ENCODE peak calls at places on chromosome 9, in ten cellular contexts. F, M, I, R, G, E, Z, S, L and Q are unnamed samples.
A peak's percentile ranks its signal among the peaks of the same experiment; 100 is the strongest.

GRCh38 chr9:105425817-105426433 is 21.9 kb upstream of the FSD1L start:
- DNase-seq in F (peak; percentile 10), R (no peak), I (no peak), Z (no peak), L (no peak), G (no peak), S (peak; percentile 68), M (no peak), E (no peak), Q (no peak)

GRCh38 chr9:91130796-91131318 is 230.9 kb downstream of the AUH start:
- DNase-seq in F (no peak), S (no peak), Z (no peak), R (no peak), L (no peak), E (no peak), I (no peak), G (no peak), M (no peak), Q (no peak)

GRCh38 chr9:69546265-69546664 is 125.9 kb downstream of the APBA1 start:
- DNase-seq in G (no peak), E (no peak), Z (no peak), M (no peak), L (peak; percentile 61), S (peak; percentile 36), I (no peak), R (no peak), F (peak; percentile 23), Q (no peak)

GRCh38 chr9:14866200-14866749 is 44.0 kb downstream of the FREM1 start:
- DNase-seq in R (no peak), E (no peak), S (no peak), I (no peak), G (no peak), F (no peak), Z (no peak), M (no peak), L (no peak), Q (no peak)

GRCh38 chr9:84671651-84672467 is 2.3 kb downstream of the NTRK2 start:
- DNase-seq in G (no peak), F (no peak), R (no peak), S (no peak), L (peak; percentile 29), E (no peak), Z (no peak), I (no peak), M (no peak), Q (no peak)

GRCh38 chr9:17837931-17838330 is 259.1 kb downstream of the SH3GL2 start:
- DNase-seq in L (no peak), F (no peak), S (no peak), I (no peak), Z (no peak), M (no peak), E (no peak), G (no peak), R (no peak), Q (no peak)

GRCh38 chr9:90642570-90643539 is at the start of gene DIRAS2:
- DNase-seq in Z (peak; percentile 67), F (peak; percentile 57), L (peak; percentile 96), I (no peak), E (peak; percentile 37), G (no peak), R (peak; percentile 93), M (no peak), S (peak; percentile 68), Q (no peak)

GRCh38 chr9:34279431-34279830 is 49.6 kb downstream of the KIF24 start:
- DNase-seq in M (no peak), Z (no peak), F (no peak), L (no peak), E (no peak), G (no peak), S (peak; percentile 9), I (no peak), R (no peak), Q (no peak)

GRCh38 chr9:96620832-96621269 is 1.2 kb upstream of the CDC14B start:
- DNase-seq in L (no peak), Z (no peak), M (no peak), S (no peak), F (no peak), E (no peak), I (no peak), G (no peak), R (no peak), Q (no peak)

GRCh38 chr9:78463750-78464149 is 166.8 kb downstream of the PSAT1 start:
- DNase-seq in G (no peak), M (no peak), L (no peak), Z (no peak), I (no peak), E (no peak), F (no peak), R (no peak), S (no peak), Q (no peak)

GRCh38 chr9:127452481-127453092 is 1.3 kb downstream of the LRSAM1 start:
- DNase-seq in G (no peak), F (peak; percentile 45), E (peak; percentile 66), S (peak; percentile 69), I (peak; percentile 55), M (no peak), L (peak; percentile 71), Z (peak; percentile 91), R (no peak), Q (no peak)

GRCh38 chr9:115981011-115981410 is 172.6 kb upstream of the PAPPA start:
- DNase-seq in R (no peak), L (no peak), E (no peak), G (no peak), F (no peak), Z (no peak), I (no peak), S (no peak), M (no peak), Q (no peak)

GRCh38 chr9:115985657-115986056 is 167.9 kb upstream of the PAPPA start:
- DNase-seq in E (no peak), L (no peak), G (no peak), Z (no peak), F (no peak), S (no peak), I (no peak), R (no peak), M (no peak), Q (no peak)

GRCh38 chr9:115986508-115986907 is 167.1 kb upstream of the PAPPA start:
- DNase-seq in Z (no peak), I (no peak), E (no peak), G (no peak), R (no peak), S (no peak), M (no peak), L (no peak), F (no peak), Q (no peak)

GRCh38 chr9:115980502-115980901 is 173.1 kb upstream of the PAPPA start:
- DNase-seq in G (no peak), M (no peak), Z (no peak), I (no peak), R (no peak), S (no peak), E (no peak), L (no peak), F (no peak), Q (no peak)

DNA sequence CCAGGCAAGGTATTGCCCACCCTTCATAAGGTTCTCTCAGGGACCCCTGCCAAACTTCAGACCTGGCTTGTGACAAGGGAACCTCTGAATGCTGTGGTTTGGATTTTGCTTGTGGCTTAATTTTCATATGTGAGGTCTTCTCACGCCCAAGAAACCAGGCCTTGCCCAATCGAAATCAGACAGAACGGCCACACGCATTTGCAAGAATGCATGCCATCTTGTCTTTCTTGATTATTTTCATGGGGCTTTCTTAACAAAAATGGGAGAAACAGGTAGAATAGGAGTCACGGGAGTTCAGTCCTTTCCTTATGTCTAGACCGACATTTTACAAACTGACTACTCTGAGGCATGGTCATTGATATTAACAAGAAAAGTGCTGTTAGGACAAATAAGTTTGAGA is 170.2 kb upstream of the PAPPA start:
- DNase-seq in E (no peak), L (no peak), S (no peak), Z (no peak), R (no peak), M (no peak), G (no peak), I (no peak), F (no peak), Q (no peak)
- H3K27ac ChIP-seq in E (no peak overlapping the region), L (no peak overlapping the region), S (no peak overlapping the region), Z (no peak overlapping the region), R (no peak overlapping the region), M (no peak overlapping the region), G (no peak overlapping the region), I (no peak overlapping the region), F (no peak overlapping the region), Q (no peak overlapping the region)

GRCh38 chr9:101027733-101028345 is 688 bp upstream of the PLPPR1 start:
- DNase-seq in S (no peak), E (no peak), R (no peak), I (no peak), F (no peak), L (no peak), Z (no peak), G (no peak), M (no peak), Q (no peak)
- H3K27me3 ChIP-seq in S (peaks cover 25% of the 10 kb centered on the region), E (peaks cover 63% of the 10 kb centered on the region), R (peaks cover 13% of the 10 kb centered on the region), I (no peaks in the 10 kb centered on the region), F (no peaks in the 10 kb centered on the region), L (no peaks in the 10 kb centered on the region), Z (no peaks in the 10 kb centered on the region), G (no peaks in the 10 kb centered on the region), M (peaks cover 68% of the 10 kb centered on the region), Q (peaks cover 13% of the 10 kb centered on the region)

GRCh38 chr9:136326061-136326776 is 1.1 kb upstream of the GPSM1 start:
- DNase-seq in L (no peak), I (peak; percentile 56), E (peak; percentile 19), M (no peak), F (peak; percentile 82), R (no peak), S (peak; percentile 79), Z (no peak), G (no peak), Q (no peak)
- H3K27ac ChIP-seq in L (peak overlapping the region; percentile 65), I (peak overlapping the region; percentile 85), E (peak overlapping the region; percentile 84), M (peak overlapping the region; percentile 66), F (peak overlapping the region; percentile 80), R (peak overlapping the region; percentile 76), S (peak overlapping the region; percentile 90), Z (peak overlapping the region; percentile 87), G (no peak overlapping the region), Q (no peak overlapping the region)

GRCh38 chr9:29211003-29211584 is 1637.8 kb upstream of the C9orf72 start:
- DNase-seq in I (no peak), Z (no peak), R (no peak), L (no peak), E (no peak), M (no peak), S (no peak), G (no peak), F (no peak), Q (no peak)
- H3K27me3 ChIP-seq in I (no peaks in the 10 kb centered on the region), Z (peaks cover 5% of the 10 kb centered on the region), R (peaks cover 35% of the 10 kb centered on the region), L (no peaks in the 10 kb centered on the region), E (peaks cover 52% of the 10 kb centered on the region), M (peaks cover 52% of the 10 kb centered on the region), S (peaks cover 61% of the 10 kb centered on the region), G (peaks cover 12% of the 10 kb centered on the region), F (peaks cover 5% of the 10 kb centered on the region), Q (peaks cover 29% of the 10 kb centered on the region)

DNA sequence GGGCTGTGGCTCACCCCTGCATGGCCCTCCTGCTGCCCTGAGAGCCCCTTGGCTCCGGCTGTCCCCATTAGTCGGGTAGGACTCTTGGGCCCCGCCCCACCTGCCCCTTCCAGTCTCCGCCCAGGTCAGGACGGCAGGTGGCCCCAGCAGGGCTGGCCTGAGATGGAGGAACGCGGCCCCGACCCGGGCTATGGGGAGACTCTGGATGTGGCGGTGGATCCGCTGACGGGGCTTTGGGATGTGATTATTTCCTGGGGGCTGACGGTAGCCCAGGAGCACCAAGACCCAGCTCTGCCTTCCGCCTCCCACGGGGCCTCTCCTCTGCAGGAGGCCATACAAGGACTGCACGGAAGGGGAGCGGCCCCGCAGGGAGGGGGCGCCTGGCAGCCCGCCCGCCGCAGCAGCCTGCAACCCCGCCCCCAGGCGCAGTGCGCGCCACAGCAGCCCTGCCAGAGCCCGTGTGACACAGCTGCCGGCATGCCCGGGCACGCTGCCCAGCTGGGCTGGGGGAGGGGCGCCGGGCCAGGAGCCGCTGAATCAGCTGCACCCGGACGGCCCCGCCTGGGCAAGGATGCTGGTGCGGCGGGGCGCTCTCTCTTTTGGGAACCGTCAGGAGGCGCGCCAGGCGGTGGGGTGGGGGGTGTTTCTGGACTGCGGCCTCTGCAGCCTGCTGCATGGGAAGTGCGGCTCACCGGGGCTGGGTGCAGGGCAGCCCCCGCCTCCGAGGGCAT is 9.2 kb downstream of the TMEM250 start:
- DNase-seq in M (peak; percentile 64), G (peak; percentile 91), L (peak; percentile 96), R (peak; percentile 94), E (peak; percentile 94), F (peak; percentile 87), I (peak; percentile 92), Z (peak; percentile 96), S (peak; percentile 92), Q (no peak)
- H3K27ac ChIP-seq in M (peak overlapping the region; percentile 90), G (peak overlapping the region; percentile 69), L (peak overlapping the region; percentile 71), R (peak overlapping the region; percentile 81), E (peak overlapping the region; percentile 85), F (peak overlapping the region; percentile 66), I (no peak overlapping the region), Z (peak overlapping the region; percentile 89), S (no peak overlapping the region), Q (peak overlapping the region; percentile 54)